ENCODE peak calls at places on chromosomes 16 and 17, in seven cellular contexts. H, X, Y, Z, Q, L and O are unnamed samples.

GRCh38 chr16:3716831-3717234 is 491 bp downstream of the TRAP1 start:
- DNase-seq in H (no peak), X (peak; percentile 34), Y (no peak), Z (no peak), Q (no peak), L (no peak), O (peak; percentile 51)

GRCh38 chr17:15398291-15398690 is 56.9 kb upstream of the TEKT3 start:
- DNase-seq in H (peak; percentile 77), X (no peak), Y (no peak), Z (no peak), Q (peak; percentile 32), L (no peak), O (no peak)

GRCh38 chr17:2222901-2223616 is 80.5 kb downstream of the SMG6 start:
- DNase-seq in H (no peak), X (no peak), Y (no peak), Z (no peak), Q (peak; percentile 83), L (no peak), O (peak; percentile 31)

GRCh38 chr16:424623-425081 is 797 bp upstream of the RAB11FIP3 start:
- DNase-seq in H (no peak), X (no peak), Y (peak; percentile 62), Z (no peak), Q (peak; percentile 33), L (peak; percentile 92), O (no peak)

GRCh38 chr16:86396918-86397317 is 113.4 kb upstream of the FOXF1 start:
- DNase-seq in H (peak; percentile 93), X (no peak), Y (no peak), Z (peak; percentile 88), Q (peak; percentile 94), L (no peak), O (no peak)

GRCh38 chr17:78257810-78258322 is 26.4 kb downstream of the TMEM235 start:
- DNase-seq in H (no peak), X (no peak), Y (no peak), Z (no peak), Q (peak; percentile 32), L (peak; percentile 54), O (no peak)

GRCh38 chr17:78940708-78941107 is 15.5 kb upstream of the TIMP2 start:
- DNase-seq in H (no peak), X (peak; percentile 62), Y (no peak), Z (no peak), Q (no peak), L (no peak), O (no peak)

GRCh38 chr17:10777131-10777805 is 26.6 kb downstream of the TMEM238L start:
- DNase-seq in H (no peak), X (no peak), Y (no peak), Z (no peak), Q (no peak), L (no peak), O (no peak)

GRCh38 chr17:79987890-79988162 is 47.8 kb downstream of the TBC1D16 start:
- DNase-seq in H (no peak), X (no peak), Y (no peak), Z (no peak), Q (no peak), L (no peak), O (no peak)

GRCh38 chr17:42116705-42117396 is 4.3 kb downstream of the KAT2A start:
- DNase-seq in H (peak; percentile 45), X (peak; percentile 87), Y (peak; percentile 82), Z (peak; percentile 62), Q (peak; percentile 81), L (peak; percentile 82), O (peak; percentile 79)

GRCh38 chr17:42118126-42118510 is 3.0 kb downstream of the KAT2A start:
- DNase-seq in H (no peak), X (no peak), Y (no peak), Z (no peak), Q (no peak), L (no peak), O (no peak)

GRCh38 chr17:42119301-42119700 is 1.9 kb downstream of the KAT2A start:
- DNase-seq in H (no peak), X (no peak), Y (peak; percentile 41), Z (no peak), Q (no peak), L (no peak), O (no peak)

GRCh38 chr17:42117397-42118125 is 3.6 kb downstream of the KAT2A start:
- DNase-seq in H (no peak), X (no peak), Y (peak; percentile 47), Z (no peak), Q (no peak), L (no peak), O (no peak)

GRCh38 chr17:42118545-42118944 is 2.6 kb downstream of the KAT2A start:
- DNase-seq in H (no peak), X (peak; percentile 62), Y (peak; percentile 42), Z (no peak), Q (peak; percentile 17), L (no peak), O (peak; percentile 48)
- TF ChIP-seq CTCF in H (peak; percentile 53), X (peak; percentile 33), Y (no peak), Z (peak; percentile 51), Q (peak; percentile 44), L (peak; percentile 46), O (peak; percentile 52)

DNA sequence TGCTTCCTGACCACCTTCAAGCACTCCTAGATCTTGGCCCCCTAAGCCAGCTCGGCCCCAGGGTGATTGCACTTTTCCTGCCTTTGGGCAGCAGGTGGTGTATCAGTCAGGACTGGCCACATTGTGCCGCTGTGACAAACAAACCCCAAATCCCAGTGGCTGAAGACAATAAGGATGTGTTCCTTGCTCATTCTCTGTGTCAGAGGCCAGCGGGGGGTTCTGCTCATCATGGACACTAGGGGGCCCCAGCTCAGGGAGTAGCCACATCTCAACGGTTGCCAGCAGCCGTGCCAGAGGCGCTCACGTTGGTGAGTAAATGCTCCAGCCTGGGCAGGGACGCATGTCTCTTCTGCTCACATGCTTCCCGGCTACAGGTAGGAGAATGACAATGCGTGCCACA is 60.4 kb downstream of the ZDHHC7 start:
- DNase-seq in H (no peak), X (peak; percentile 50), Y (no peak), Z (no peak), Q (no peak), L (no peak), O (no peak)
- TF ChIP-seq CTCF in H (peak; percentile 48), X (no peak), Y (no peak), Z (peak; percentile 21), Q (peak; percentile 27), L (no peak), O (peak; percentile 32)

DNA sequence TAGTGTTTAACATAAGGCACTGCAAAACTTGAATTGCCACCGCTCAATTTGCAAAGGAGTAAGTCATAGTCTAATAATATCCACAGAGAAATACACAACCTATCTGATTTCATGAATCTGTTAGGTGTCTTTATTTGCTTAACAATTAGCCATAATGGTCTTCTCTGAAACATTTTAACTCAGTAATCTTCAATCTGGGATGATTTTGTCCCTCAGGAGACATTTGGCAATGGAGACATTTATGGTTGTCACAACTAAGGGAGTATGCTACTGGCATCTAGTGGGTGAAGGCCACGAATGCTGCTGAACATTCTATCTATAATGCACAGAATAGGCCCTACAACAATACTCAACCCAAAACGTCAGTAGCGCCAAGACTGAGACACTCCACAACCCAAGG is 4.3 kb downstream of the UBE2G1 start:
- DNase-seq in H (no peak), X (peak; percentile 1), Y (no peak), Z (no peak), Q (peak; percentile 37), L (no peak), O (no peak)
- TF ChIP-seq CTCF in H (no peak), X (no peak), Y (no peak), Z (no peak), Q (peak; percentile 28), L (no peak), O (no peak)

GRCh38 chr17:74089869-74090464 is 113.5 kb upstream of the RPL38 start:
- DNase-seq in H (no peak), X (peak; percentile 95), Y (no peak), Z (no peak), Q (peak; percentile 36), L (no peak), O (peak; percentile 71)
- TF ChIP-seq CTCF in H (peak; percentile 65), X (peak; percentile 76), Y (no peak), Z (peak; percentile 55), Q (peak; percentile 64), L (peak; percentile 43), O (peak; percentile 59)